ENCODE peak calls at places on chromosome 5, in five cellular contexts. Z is A549, F is stomach, H is tibial nerve, A is K562. W is an unnamed sample.

GRCh38 chr5:14851067-14851422 is 20.5 kb downstream of the ANKH start:
- DNase-seq in Z (no peak), F (no peak), H (no peak), A (no peak), W (no peak)

GRCh38 chr5:91339053-91339710 is 43.9 kb downstream of the ARRDC3 start:
- DNase-seq in Z (no peak), F (no peak), H (no peak), A (no peak), W (no peak)

GRCh38 chr5:33824516-33825195 is 67.1 kb downstream of the ADAMTS12 start:
- DNase-seq in Z (no peak), F (no peak), H (no peak), A (no peak), W (no peak)

GRCh38 chr5:181060924-181061323 is 20.9 kb downstream of the BTNL9 start:
- DNase-seq in Z (no peak), F (no peak), H (no peak), A (no peak), W (no peak)

GRCh38 chr5:3394877-3395599 is 200.6 kb upstream of the IRX1 start:
- DNase-seq in Z (no peak), F (peak; percentile 17), H (no peak), A (no peak), W (no peak)

GRCh38 chr5:88544616-88545150 is 276.0 kb upstream of the TMEM161B start:
- DNase-seq in Z (no peak), F (no peak), H (no peak), A (no peak), W (no peak)

GRCh38 chr5:81842795-81843377 is 92.0 kb upstream of the SSBP2 start:
- DNase-seq in Z (no peak), F (no peak), H (no peak), A (no peak), W (no peak)

GRCh38 chr5:177128551-177128976 is 5.0 kb upstream of the NSD1 start:
- DNase-seq in Z (no peak), F (no peak), H (no peak), A (no peak), W (peak; percentile 45)

GRCh38 chr5:124057161-124057814 is 545.3 kb downstream of the CSNK1G3 start:
- DNase-seq in Z (no peak), F (peak; percentile 62), H (no peak), A (no peak), W (peak; percentile 66)

GRCh38 chr5:1543398-1544293 is 19.9 kb upstream of the LPCAT1 start:
- DNase-seq in Z (no peak), F (no peak), H (no peak), A (no peak), W (peak; percentile 33)

GRCh38 chr5:143717400-143717799 is 94.6 kb upstream of the HMHB1 start:
- DNase-seq in Z (no peak), F (no peak), H (no peak), A (no peak), W (no peak)

GRCh38 chr5:139472410-139473030 is 1.7 kb downstream of the SMIM33 start:
- DNase-seq in Z (no peak), F (no peak), H (no peak), A (no peak), W (no peak)

GRCh38 chr5:139473105-139473504 is 2.3 kb downstream of the SMIM33 start:
- DNase-seq in Z (no peak), F (no peak), H (no peak), A (no peak), W (no peak)

GRCh38 chr5:139475865-139476651 is 5.3 kb downstream of the SMIM33 start:
- DNase-seq in Z (no peak), F (no peak), H (no peak), A (no peak), W (no peak)

GRCh38 chr5:139474815-139475791 is 4.3 kb downstream of the SMIM33 start:
- DNase-seq in Z (no peak), F (no peak), H (peak; percentile 58), A (peak; percentile 93), W (peak; percentile 72)

DNA sequence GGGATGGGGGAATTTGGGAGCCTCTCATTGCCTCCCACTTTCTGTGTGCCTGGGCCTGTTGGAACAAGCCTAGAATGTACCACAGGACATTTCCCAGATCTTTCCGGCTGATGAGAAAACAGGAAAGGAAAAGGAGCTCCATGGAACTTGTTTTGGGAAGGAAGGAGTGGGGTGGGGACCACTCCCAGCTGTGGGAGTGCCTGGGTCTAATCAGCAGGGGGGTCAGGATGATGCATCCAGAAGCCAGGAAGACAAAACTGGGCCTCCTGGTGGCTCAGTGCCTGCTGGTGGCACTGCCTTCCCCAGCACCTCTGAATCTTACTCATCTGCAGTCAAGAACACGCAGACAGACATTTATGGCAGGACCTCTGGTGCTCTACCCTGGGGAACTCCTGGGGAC is 2.8 kb downstream of the SMIM33 start:
- DNase-seq in Z (no peak), F (no peak), H (no peak), A (no peak), W (no peak)
- TF ChIP-seq CTCF in Z (no peak), F (no peak), H (no peak), A (no peak), W (no peak)

GRCh38 chr5:135602882-135603721 is 24.3 kb upstream of the CXCL14 start:
- DNase-seq in Z (no peak), F (no peak), H (no peak), A (no peak), W (no peak)

GRCh38 chr5:135599421-135600140 is 20.8 kb upstream of the CXCL14 start:
- DNase-seq in Z (no peak), F (no peak), H (no peak), A (no peak), W (no peak)

GRCh38 chr5:135600141-135600570 is 21.4 kb upstream of the CXCL14 start:
- DNase-seq in Z (no peak), F (no peak), H (no peak), A (no peak), W (no peak)

GRCh38 chr5:135601466-135601865 is 22.7 kb upstream of the CXCL14 start:
- DNase-seq in Z (no peak), F (no peak), H (no peak), A (no peak), W (no peak)

GRCh38 chr5:135600971-135601381 is 22.2 kb upstream of the CXCL14 start:
- DNase-seq in Z (no peak), F (no peak), H (no peak), A (peak; percentile 44), W (no peak)
- TF ChIP-seq POLR2A in Z (no peak), F (no peak), H (no peak), A (no peak), W (no peak)

DNA sequence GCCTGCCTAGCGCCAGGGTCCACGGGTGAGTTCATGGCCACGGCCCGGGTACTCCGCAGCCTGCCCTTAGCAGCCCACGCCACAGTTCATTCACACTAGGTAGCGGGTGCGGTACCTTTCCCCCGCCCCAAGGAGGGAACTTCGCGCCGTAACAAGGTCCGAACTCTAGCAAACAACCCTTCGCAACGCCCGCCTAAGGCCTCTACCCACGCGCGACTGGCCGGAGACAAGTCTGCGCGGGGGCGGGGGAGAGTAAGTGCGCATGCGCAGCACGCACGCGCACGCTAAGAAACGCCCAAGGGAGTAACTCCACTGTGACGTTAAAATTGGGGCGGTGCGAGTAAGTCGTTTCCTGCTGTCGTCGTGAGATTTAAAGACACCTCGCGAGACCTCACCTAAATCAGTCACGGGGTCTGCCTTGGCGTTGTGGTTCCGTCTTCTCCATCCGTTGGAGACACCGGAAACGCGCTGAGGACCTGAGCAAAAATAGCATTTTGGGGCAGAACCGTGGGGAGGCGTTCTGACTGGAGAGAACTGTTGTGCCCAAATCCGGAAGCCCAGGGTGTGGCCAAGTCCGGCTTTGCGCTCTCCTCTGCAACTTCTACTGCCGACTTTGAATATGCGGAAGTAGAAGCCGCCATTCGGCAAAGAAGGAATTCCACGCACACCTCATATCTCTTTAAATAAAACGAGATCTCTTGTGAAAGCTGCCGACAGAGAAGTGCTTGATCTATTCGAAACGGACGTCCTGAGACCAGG is at the start of gene RAPGEF6:
- DNase-seq in Z (peak; percentile 100), F (peak; percentile 98), H (peak; percentile 99), A (peak; percentile 99), W (peak; percentile 100)
- TF ChIP-seq EP300 in Z (no peak), F (no peak), H (peak; percentile 97), A (peak; percentile 74), W (no peak)

DNA sequence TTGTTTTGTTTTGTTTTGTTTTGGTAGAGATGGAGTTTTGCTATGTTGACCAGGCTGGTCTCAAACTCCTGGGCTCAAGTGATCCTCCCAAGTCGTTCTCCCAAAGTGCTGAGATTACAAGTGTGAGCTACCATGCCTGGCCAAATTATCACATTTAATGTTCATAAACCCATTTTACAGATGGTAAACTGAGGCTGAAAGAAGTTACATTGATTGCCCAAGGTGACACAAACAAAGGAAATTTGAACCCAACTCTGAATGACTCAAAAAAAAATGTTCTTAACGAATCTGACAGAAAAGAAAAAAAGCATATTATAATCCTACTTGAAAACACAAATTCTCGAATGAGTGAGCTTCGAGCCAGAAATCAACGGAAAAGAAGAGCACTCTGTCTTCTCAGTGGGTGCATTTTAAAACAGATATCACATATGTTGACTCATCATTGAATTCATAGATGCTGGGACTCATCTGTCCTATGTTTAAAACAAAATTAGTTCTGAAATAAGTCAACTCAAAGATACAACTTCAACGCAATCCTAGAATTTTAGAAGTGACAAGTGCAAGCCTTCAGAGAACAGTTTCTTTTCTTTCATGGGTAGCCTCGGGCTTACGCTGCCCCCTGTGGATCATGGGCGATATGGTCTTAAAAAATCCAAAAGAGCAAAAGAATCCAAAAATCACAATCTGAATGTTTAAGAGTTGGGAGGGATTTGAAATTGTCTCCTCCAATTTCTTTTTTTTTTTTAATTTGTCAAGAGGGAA is 28.4 kb downstream of the TIMD4 start:
- DNase-seq in Z (peak; percentile 33), F (no peak), H (peak; percentile 23), A (peak; percentile 1), W (no peak)
- TF ChIP-seq CTCF in Z (peak; percentile 53), F (peak; percentile 18), H (peak; percentile 18), A (no peak), W (no peak)

DNA sequence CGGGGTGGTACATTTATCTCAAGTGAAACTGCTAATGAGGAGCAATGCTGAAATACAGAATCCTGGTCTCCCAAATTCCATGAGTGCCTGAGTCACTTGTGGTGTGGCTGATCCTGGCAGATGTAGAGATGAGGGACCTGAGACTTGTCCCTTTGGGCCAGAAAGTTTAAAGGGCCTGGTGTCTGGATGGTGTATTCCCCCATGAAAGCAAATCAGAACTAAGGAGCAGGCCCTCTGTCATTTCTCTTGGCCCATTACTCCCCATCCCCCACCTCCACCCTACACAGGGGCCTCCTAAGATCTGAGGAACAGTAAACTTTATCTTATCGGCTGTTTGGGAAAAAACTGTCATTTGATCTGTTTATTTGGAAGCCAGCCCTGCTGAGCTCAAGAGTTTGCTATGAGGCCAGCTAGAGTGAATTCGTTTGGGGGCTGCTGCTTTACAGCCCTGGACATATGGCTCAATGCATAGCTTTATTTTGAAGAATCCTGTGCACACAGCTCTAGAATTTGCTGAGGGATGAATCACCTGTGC is 140.3 kb downstream of the LHFPL2 start:
- DNase-seq in Z (no peak), F (no peak), H (no peak), A (peak; percentile 57), W (no peak)
- TF ChIP-seq POLR2A in Z (no peak), F (no peak), H (no peak), A (no peak), W (no peak)